ENCODE peak calls at places on chromosomes 4 and X, in four cellular contexts. One of them, this sample, is unnamed.

GRCh38 chr4:133154725-133155124 is 5.6 kb downstream of the PCDH10 start:
- DNase-seq in endothelial cell: peak
- DNase-seq in colonic mucosa: no peak
- DNase-seq in Calu3: peak
- DNase-seq in this sample: no peak

GRCh38 chr4:2714071-2714770 is 41.9 kb downstream of the TNIP2 start:
- DNase-seq in endothelial cell: no peak
- DNase-seq in colonic mucosa: no peak
- DNase-seq in Calu3: no peak
- DNase-seq in this sample: no peak

GRCh38 chr4:26878729-26879415 is 18.2 kb downstream of the STIM2 start:
- DNase-seq in endothelial cell: no peak
- DNase-seq in colonic mucosa: no peak
- DNase-seq in Calu3: no peak
- DNase-seq in this sample: no peak

GRCh38 chrX:63993936-63994335 is 208.9 kb upstream of the ARHGEF9 start:
- DNase-seq in endothelial cell: no peak
- DNase-seq in colonic mucosa: no peak
- DNase-seq in Calu3: no peak
- DNase-seq in this sample: no peak

GRCh38 chr4:25787891-25788331 is 74.9 kb downstream of the SEL1L3 start:
- DNase-seq in endothelial cell: no peak
- DNase-seq in colonic mucosa: no peak
- DNase-seq in Calu3: peak
- DNase-seq in this sample: no peak

GRCh38 chr4:88753658-88754431 is 56.2 kb upstream of the NAP1L5 start:
- DNase-seq in endothelial cell: no peak
- DNase-seq in colonic mucosa: no peak
- DNase-seq in Calu3: no peak
- DNase-seq in this sample: no peak

GRCh38 chr4:38313999-38314561 is 349.9 kb upstream of the KLF3 start:
- DNase-seq in endothelial cell: no peak
- DNase-seq in colonic mucosa: peak
- DNase-seq in Calu3: peak
- DNase-seq in this sample: no peak

GRCh38 chr4:121706595-121707021 is 9.8 kb upstream of the ANXA5 start:
- DNase-seq in endothelial cell: no peak
- DNase-seq in colonic mucosa: no peak
- DNase-seq in Calu3: no peak
- DNase-seq in this sample: no peak

GRCh38 chrX:22237479-22237878 is 35.2 kb upstream of the CBLL2 start:
- DNase-seq in endothelial cell: no peak
- DNase-seq in colonic mucosa: no peak
- DNase-seq in Calu3: no peak
- DNase-seq in this sample: no peak

GRCh38 chrX:10189317-10190268 is 32.8 kb downstream of the CLCN4 start:
- DNase-seq in endothelial cell: peak
- DNase-seq in colonic mucosa: peak
- DNase-seq in Calu3: peak
- DNase-seq in this sample: no peak

GRCh38 chrX:46812445-46812844 is 24.4 kb upstream of the RP2 start:
- DNase-seq in endothelial cell: no peak
- DNase-seq in colonic mucosa: no peak
- DNase-seq in Calu3: peak
- DNase-seq in this sample: no peak

GRCh38 chr4:44448548-44449443 is at the start of gene KCTD8:
- DNase-seq in endothelial cell: peak
- DNase-seq in colonic mucosa: peak
- DNase-seq in Calu3: peak
- DNase-seq in this sample: peak

GRCh38 chrX:40153335-40154221 is 55.8 kb upstream of the BCOR start:
- DNase-seq in endothelial cell: peak
- DNase-seq in colonic mucosa: peak
- DNase-seq in Calu3: peak
- DNase-seq in this sample: peak

GRCh38 chrX:2682582-2683177 is 8.4 kb upstream of the CD99 start:
- DNase-seq in endothelial cell: no peak
- DNase-seq in colonic mucosa: no peak
- DNase-seq in Calu3: no peak
- DNase-seq in this sample: peak

GRCh38 chr4:126405369-126405982 is 1090.7 kb downstream of the FAT4 start:
- DNase-seq in endothelial cell: no peak
- DNase-seq in colonic mucosa: no peak
- DNase-seq in Calu3: no peak
- DNase-seq in this sample: peak

GRCh38 chr4:27048350-27049100 is 187.9 kb downstream of the STIM2 start:
- DNase-seq in endothelial cell: no peak
- DNase-seq in colonic mucosa: peak
- DNase-seq in Calu3: no peak
- DNase-seq in this sample: no peak

GRCh38 chr4:127586922-127587571 is 45.7 kb upstream of the INTU start:
- DNase-seq in endothelial cell: peak
- DNase-seq in colonic mucosa: no peak
- DNase-seq in Calu3: peak
- DNase-seq in this sample: no peak

GRCh38 chrX:150365953-150366911 is 3.1 kb downstream of the MAMLD1 start:
- DNase-seq in endothelial cell: peak
- DNase-seq in colonic mucosa: peak
- DNase-seq in Calu3: peak
- DNase-seq in this sample: no peak

GRCh38 chr4:132763465-132763864 is 385.6 kb upstream of the PCDH10 start:
- DNase-seq in endothelial cell: no peak
- DNase-seq in colonic mucosa: no peak
- DNase-seq in Calu3: peak
- DNase-seq in this sample: no peak

GRCh38 chrX:85903692-85904471 is 143.5 kb downstream of the CHM start:
- DNase-seq in endothelial cell: no peak
- DNase-seq in colonic mucosa: no peak
- DNase-seq in Calu3: no peak
- DNase-seq in this sample: no peak

GRCh38 chr4:54213812-54214211 is 15.3 kb upstream of the PDGFRA start:
- DNase-seq in endothelial cell: no peak
- DNase-seq in colonic mucosa: no peak
- DNase-seq in Calu3: peak
- DNase-seq in this sample: no peak

GRCh38 chrX:20595928-20596550 is 329.3 kb upstream of the RPS6KA3 start:
- DNase-seq in endothelial cell: no peak
- DNase-seq in colonic mucosa: no peak
- DNase-seq in Calu3: no peak
- DNase-seq in this sample: no peak

GRCh38 chr4:173539986-173540385 is 10.0 kb upstream of the HAND2 start:
- DNase-seq in endothelial cell: no peak
- DNase-seq in colonic mucosa: no peak
- DNase-seq in Calu3: no peak
- DNase-seq in this sample: no peak

GRCh38 chr4:56342746-56343145 is 44.5 kb downstream of the AASDH start:
- DNase-seq in endothelial cell: no peak
- DNase-seq in colonic mucosa: no peak
- DNase-seq in Calu3: no peak
- DNase-seq in this sample: no peak

GRCh38 chr4:56513517-56513916 is 7.9 kb downstream of the ARL9 start:
- DNase-seq in endothelial cell: no peak
- DNase-seq in colonic mucosa: no peak
- DNase-seq in Calu3: no peak
- DNase-seq in this sample: no peak

GRCh38 chr4:185809517-185810071 is 2.4 kb downstream of the SORBS2 start:
- DNase-seq in endothelial cell: no peak
- DNase-seq in colonic mucosa: no peak
- DNase-seq in Calu3: no peak
- DNase-seq in this sample: no peak

GRCh38 chr4:1045595-1046201 is 34.3 kb downstream of the FGFRL1 start:
- DNase-seq in endothelial cell: no peak
- DNase-seq in colonic mucosa: no peak
- DNase-seq in Calu3: no peak
- DNase-seq in this sample: peak

GRCh38 chrX:48854898-48855297 is 19.5 kb upstream of the PCSK1N start:
- DNase-seq in endothelial cell: no peak
- DNase-seq in colonic mucosa: no peak
- DNase-seq in Calu3: peak
- DNase-seq in this sample: no peak

GRCh38 chr4:38667005-38667771 is 3.2 kb downstream of the KLF3 start:
- DNase-seq in endothelial cell: peak
- DNase-seq in colonic mucosa: peak
- DNase-seq in Calu3: peak
- DNase-seq in this sample: no peak

GRCh38 chrX:126770179-126770578 is 49.4 kb upstream of the PRR32 start:
- DNase-seq in endothelial cell: peak
- DNase-seq in colonic mucosa: no peak
- DNase-seq in Calu3: no peak
- DNase-seq in this sample: no peak

GRCh38 chr4:164771088-164771487 is 17.2 kb downstream of the SMIM31 start:
- DNase-seq in endothelial cell: no peak
- DNase-seq in colonic mucosa: no peak
- DNase-seq in Calu3: no peak
- DNase-seq in this sample: no peak

GRCh38 chr4:29588615-29589014 is 1131.6 kb upstream of the PCDH7 start:
- DNase-seq in endothelial cell: no peak
- DNase-seq in colonic mucosa: no peak
- DNase-seq in Calu3: no peak
- DNase-seq in this sample: no peak

GRCh38 chr4:25088342-25088952 is 57.7 kb upstream of the LGI2 start:
- DNase-seq in endothelial cell: no peak
- DNase-seq in colonic mucosa: no peak
- DNase-seq in Calu3: no peak
- DNase-seq in this sample: no peak

GRCh38 chrX:344371-344901 is 25.8 kb upstream of the GTPBP6 start:
- DNase-seq in endothelial cell: no peak
- DNase-seq in colonic mucosa: no peak
- DNase-seq in Calu3: no peak
- DNase-seq in this sample: peak

GRCh38 chrX:40420899-40421729 is 159.7 kb upstream of the ATP6AP2 start:
- DNase-seq in endothelial cell: no peak
- DNase-seq in colonic mucosa: no peak
- DNase-seq in Calu3: peak
- DNase-seq in this sample: no peak

GRCh38 chr4:143199503-143199902 is 14.8 kb downstream of the USP38 start:
- DNase-seq in endothelial cell: no peak
- DNase-seq in colonic mucosa: no peak
- DNase-seq in Calu3: no peak
- DNase-seq in this sample: no peak

GRCh38 chr4:143207555-143207954 is 22.8 kb downstream of the USP38 start:
- DNase-seq in endothelial cell: no peak
- DNase-seq in colonic mucosa: no peak
- DNase-seq in Calu3: no peak
- DNase-seq in this sample: no peak

GRCh38 chr4:143203577-143203976 is 18.9 kb downstream of the USP38 start:
- DNase-seq in endothelial cell: no peak
- DNase-seq in colonic mucosa: no peak
- DNase-seq in Calu3: no peak
- DNase-seq in this sample: no peak

DNA sequence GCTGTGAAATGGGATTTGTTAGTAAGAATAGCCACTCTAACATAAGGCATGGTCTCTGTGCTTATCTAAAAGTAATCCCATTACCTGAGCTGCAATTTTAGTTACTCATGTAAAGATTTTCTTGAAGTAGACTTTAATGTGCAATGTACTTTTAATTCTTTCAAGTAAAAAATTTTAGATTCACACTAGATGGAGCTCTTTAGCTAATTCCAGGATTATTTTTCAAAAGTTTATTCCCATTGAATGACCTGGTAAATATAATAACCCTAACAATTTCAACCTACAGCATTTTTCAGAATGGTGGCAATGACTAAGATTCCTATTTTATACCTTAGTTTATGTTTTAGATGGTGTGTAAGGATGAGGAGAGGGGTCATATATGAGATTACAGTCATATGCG is 18.1 kb downstream of the USP38 start:
- DNase-seq in endothelial cell: no peak
- DNase-seq in colonic mucosa: no peak
- DNase-seq in Calu3: no peak
- DNase-seq in this sample: no peak
- TF ChIP-seq CTCF in endothelial cell: peak
- TF ChIP-seq CTCF in colonic mucosa: peak
- TF ChIP-seq CTCF in Calu3: no peak
- TF ChIP-seq CTCF in this sample: peak

GRCh38 chrX:112808651-112809050 is 32.0 kb downstream of the AMOT start:
- DNase-seq in endothelial cell: no peak
- DNase-seq in colonic mucosa: no peak
- DNase-seq in Calu3: no peak
- DNase-seq in this sample: no peak
- TF ChIP-seq CTCF in endothelial cell: no peak
- TF ChIP-seq CTCF in colonic mucosa: no peak
- TF ChIP-seq CTCF in Calu3: no peak
- TF ChIP-seq CTCF in this sample: no peak

GRCh38 chr4:89914609-89915008 is 20.0 kb downstream of the MMRN1 start:
- DNase-seq in endothelial cell: no peak
- DNase-seq in colonic mucosa: no peak
- DNase-seq in Calu3: no peak
- DNase-seq in this sample: no peak
- TF ChIP-seq CTCF in endothelial cell: no peak
- TF ChIP-seq CTCF in colonic mucosa: no peak
- TF ChIP-seq CTCF in Calu3: no peak
- TF ChIP-seq CTCF in this sample: peak

GRCh38 chr4:111605111-111605510 is 540.1 kb upstream of the FAM241A start:
- DNase-seq in endothelial cell: no peak
- DNase-seq in colonic mucosa: no peak
- DNase-seq in Calu3: no peak
- DNase-seq in this sample: no peak

GRCh38 chr4:111601671-111602070 is 543.6 kb upstream of the FAM241A start:
- DNase-seq in endothelial cell: no peak
- DNase-seq in colonic mucosa: no peak
- DNase-seq in Calu3: no peak
- DNase-seq in this sample: no peak

GRCh38 chr4:111602848-111603247 is 542.4 kb upstream of the FAM241A start:
- DNase-seq in endothelial cell: no peak
- DNase-seq in colonic mucosa: no peak
- DNase-seq in Calu3: no peak
- DNase-seq in this sample: no peak
- TF ChIP-seq CTCF in endothelial cell: no peak
- TF ChIP-seq CTCF in colonic mucosa: no peak
- TF ChIP-seq CTCF in Calu3: no peak
- TF ChIP-seq CTCF in this sample: no peak

GRCh38 chr4:189090174-189090814 is 850.4 kb upstream of the FRG1 start:
- DNase-seq in endothelial cell: peak
- DNase-seq in colonic mucosa: no peak
- DNase-seq in Calu3: peak
- DNase-seq in this sample: no peak
- TF ChIP-seq CTCF in endothelial cell: peak
- TF ChIP-seq CTCF in colonic mucosa: no peak
- TF ChIP-seq CTCF in Calu3: no peak
- TF ChIP-seq CTCF in this sample: peak

GRCh38 chrX:130339408-130340222 is at the start of gene SLC25A14:
- DNase-seq in endothelial cell: peak
- DNase-seq in colonic mucosa: peak
- DNase-seq in Calu3: peak
- DNase-seq in this sample: no peak
- TF ChIP-seq CTCF in endothelial cell: no peak
- TF ChIP-seq CTCF in colonic mucosa: no peak
- TF ChIP-seq CTCF in Calu3: no peak
- TF ChIP-seq CTCF in this sample: no peak

GRCh38 chr4:51831133-51831532 is 11.8 kb upstream of the DCUN1D4 start:
- DNase-seq in endothelial cell: peak
- DNase-seq in colonic mucosa: peak
- DNase-seq in Calu3: peak
- DNase-seq in this sample: no peak
- TF ChIP-seq CTCF in endothelial cell: peak
- TF ChIP-seq CTCF in colonic mucosa: peak
- TF ChIP-seq CTCF in Calu3: peak
- TF ChIP-seq CTCF in this sample: peak

This sample was measured in chondrocyte.